ENCODE peak calls at places on chromosomes 6 and 20, in seven cellular contexts. One of them, this sample, is unnamed.

GRCh38 chr6:155349129-155349528 is 34.8 kb upstream of the TFB1M start:
- DNase-seq in LHCN-M2: peak; percentile 49
- DNase-seq in stimulated activated CD4-positive, alpha-beta T cell treated with anti-CD3 and anti-CD28 coated beads, Interleukin-1b, Interleukin-23, amount 100 ng/mL, for 48 hours: no peak
- DNase-seq in effector memory CD8-positive, alpha-beta T cell: no peak
- DNase-seq in amniotic stem cell: no peak
- DNase-seq in left ventricle myocardium inferior: no peak
- DNase-seq in iPS DF 6.9: no peak
- DNase-seq in this sample: no peak

GRCh38 chr6:157152544-157152943 is 170.8 kb downstream of the TMEM242 start:
- DNase-seq in LHCN-M2: peak; percentile 19
- DNase-seq in stimulated activated CD4-positive, alpha-beta T cell treated with anti-CD3 and anti-CD28 coated beads, Interleukin-1b, Interleukin-23, amount 100 ng/mL, for 48 hours: no peak
- DNase-seq in effector memory CD8-positive, alpha-beta T cell: no peak
- DNase-seq in amniotic stem cell: no peak
- DNase-seq in left ventricle myocardium inferior: no peak
- DNase-seq in iPS DF 6.9: no peak
- DNase-seq in this sample: no peak

GRCh38 chr20:31718952-31719643 is 3.6 kb downstream of the BCL2L1 start:
- DNase-seq in LHCN-M2: no peak
- DNase-seq in stimulated activated CD4-positive, alpha-beta T cell treated with anti-CD3 and anti-CD28 coated beads, Interleukin-1b, Interleukin-23, amount 100 ng/mL, for 48 hours: peak; percentile 6
- DNase-seq in effector memory CD8-positive, alpha-beta T cell: no peak
- DNase-seq in amniotic stem cell: no peak
- DNase-seq in left ventricle myocardium inferior: no peak
- DNase-seq in iPS DF 6.9: no peak
- DNase-seq in this sample: no peak

GRCh38 chr20:17722493-17723300 is 22.9 kb downstream of the BANF2 start:
- DNase-seq in LHCN-M2: no peak
- DNase-seq in stimulated activated CD4-positive, alpha-beta T cell treated with anti-CD3 and anti-CD28 coated beads, Interleukin-1b, Interleukin-23, amount 100 ng/mL, for 48 hours: no peak
- DNase-seq in effector memory CD8-positive, alpha-beta T cell: no peak
- DNase-seq in amniotic stem cell: no peak
- DNase-seq in left ventricle myocardium inferior: no peak
- DNase-seq in iPS DF 6.9: no peak
- DNase-seq in this sample: no peak

GRCh38 chr20:40251284-40251932 is 437.6 kb downstream of the MAFB start:
- DNase-seq in LHCN-M2: no peak
- DNase-seq in stimulated activated CD4-positive, alpha-beta T cell treated with anti-CD3 and anti-CD28 coated beads, Interleukin-1b, Interleukin-23, amount 100 ng/mL, for 48 hours: no peak
- DNase-seq in effector memory CD8-positive, alpha-beta T cell: no peak
- DNase-seq in amniotic stem cell: no peak
- DNase-seq in left ventricle myocardium inferior: no peak
- DNase-seq in iPS DF 6.9: peak; percentile 77
- DNase-seq in this sample: no peak

GRCh38 chr20:63083831-63084562 is 77.2 kb upstream of the BHLHE23 start:
- DNase-seq in LHCN-M2: no peak
- DNase-seq in stimulated activated CD4-positive, alpha-beta T cell treated with anti-CD3 and anti-CD28 coated beads, Interleukin-1b, Interleukin-23, amount 100 ng/mL, for 48 hours: no peak
- DNase-seq in effector memory CD8-positive, alpha-beta T cell: no peak
- DNase-seq in amniotic stem cell: no peak
- DNase-seq in left ventricle myocardium inferior: no peak
- DNase-seq in iPS DF 6.9: no peak
- DNase-seq in this sample: no peak

GRCh38 chr20:18788021-18788420 is 25.6 kb upstream of the SCP2D1 start:
- DNase-seq in LHCN-M2: no peak
- DNase-seq in stimulated activated CD4-positive, alpha-beta T cell treated with anti-CD3 and anti-CD28 coated beads, Interleukin-1b, Interleukin-23, amount 100 ng/mL, for 48 hours: no peak
- DNase-seq in effector memory CD8-positive, alpha-beta T cell: no peak
- DNase-seq in amniotic stem cell: no peak
- DNase-seq in left ventricle myocardium inferior: no peak
- DNase-seq in iPS DF 6.9: no peak
- DNase-seq in this sample: no peak

GRCh38 chr6:43817192-43817591 is 47.2 kb downstream of the VEGFA start:
- DNase-seq in LHCN-M2: peak; percentile 42
- DNase-seq in stimulated activated CD4-positive, alpha-beta T cell treated with anti-CD3 and anti-CD28 coated beads, Interleukin-1b, Interleukin-23, amount 100 ng/mL, for 48 hours: peak; percentile 29
- DNase-seq in effector memory CD8-positive, alpha-beta T cell: no peak
- DNase-seq in amniotic stem cell: no peak
- DNase-seq in left ventricle myocardium inferior: peak; percentile 52
- DNase-seq in iPS DF 6.9: no peak
- DNase-seq in this sample: peak; percentile 9

GRCh38 chr6:109840796-109841195 is 137.3 kb upstream of the GPR6 start:
- DNase-seq in LHCN-M2: peak; percentile 72
- DNase-seq in stimulated activated CD4-positive, alpha-beta T cell treated with anti-CD3 and anti-CD28 coated beads, Interleukin-1b, Interleukin-23, amount 100 ng/mL, for 48 hours: no peak
- DNase-seq in effector memory CD8-positive, alpha-beta T cell: no peak
- DNase-seq in amniotic stem cell: no peak
- DNase-seq in left ventricle myocardium inferior: no peak
- DNase-seq in iPS DF 6.9: no peak
- DNase-seq in this sample: no peak

GRCh38 chr6:143675946-143676345 is 1.8 kb upstream of the PHACTR2 start:
- DNase-seq in LHCN-M2: no peak
- DNase-seq in stimulated activated CD4-positive, alpha-beta T cell treated with anti-CD3 and anti-CD28 coated beads, Interleukin-1b, Interleukin-23, amount 100 ng/mL, for 48 hours: no peak
- DNase-seq in effector memory CD8-positive, alpha-beta T cell: no peak
- DNase-seq in amniotic stem cell: peak; percentile 25
- DNase-seq in left ventricle myocardium inferior: no peak
- DNase-seq in iPS DF 6.9: no peak
- DNase-seq in this sample: no peak

GRCh38 chr6:163347021-163347446 is 67.5 kb upstream of the QKI start:
- DNase-seq in LHCN-M2: peak; percentile 9
- DNase-seq in stimulated activated CD4-positive, alpha-beta T cell treated with anti-CD3 and anti-CD28 coated beads, Interleukin-1b, Interleukin-23, amount 100 ng/mL, for 48 hours: no peak
- DNase-seq in effector memory CD8-positive, alpha-beta T cell: no peak
- DNase-seq in amniotic stem cell: no peak
- DNase-seq in left ventricle myocardium inferior: no peak
- DNase-seq in iPS DF 6.9: no peak
- DNase-seq in this sample: no peak

GRCh38 chr6:3357669-3358068 is 98.9 kb downstream of the PSMG4 start:
- DNase-seq in LHCN-M2: no peak
- DNase-seq in stimulated activated CD4-positive, alpha-beta T cell treated with anti-CD3 and anti-CD28 coated beads, Interleukin-1b, Interleukin-23, amount 100 ng/mL, for 48 hours: no peak
- DNase-seq in effector memory CD8-positive, alpha-beta T cell: no peak
- DNase-seq in amniotic stem cell: no peak
- DNase-seq in left ventricle myocardium inferior: no peak
- DNase-seq in iPS DF 6.9: no peak
- DNase-seq in this sample: no peak